ENCODE peak calls at places on chromosomes 13 and 19, in four cellular contexts. One of them, this sample, is unnamed. For H3K4me1, the result is how much of the 10 kb centered on the place peaks cover.

GRCh38 chr19:51511353-51511752 is 9.8 kb upstream of the SIGLEC12 start:
- DNase-seq in hepatocyte: no peak
- DNase-seq in HAP-1: no peak
- DNase-seq in GM23248: peak
- DNase-seq in this sample: peak

GRCh38 chr19:5337126-5337525 is 3.5 kb downstream of the PTPRS start:
- DNase-seq in hepatocyte: no peak
- DNase-seq in HAP-1: no peak
- DNase-seq in GM23248: no peak
- DNase-seq in this sample: no peak

GRCh38 chr13:65605386-65605785 is 1624.8 kb downstream of the PCDH9 start:
- DNase-seq in hepatocyte: no peak
- DNase-seq in HAP-1: no peak
- DNase-seq in GM23248: no peak
- DNase-seq in this sample: no peak

GRCh38 chr19:41735071-41735623 is 20.2 kb upstream of the CEACAM6 start:
- DNase-seq in hepatocyte: no peak
- DNase-seq in HAP-1: no peak
- DNase-seq in GM23248: no peak
- DNase-seq in this sample: no peak

GRCh38 chr13:41384749-41385503 is 72.4 kb upstream of the RGCC start:
- DNase-seq in hepatocyte: no peak
- DNase-seq in HAP-1: peak
- DNase-seq in GM23248: peak
- DNase-seq in this sample: no peak

GRCh38 chr19:4988770-4989251 is 19.9 kb downstream of the KDM4B start:
- DNase-seq in hepatocyte: no peak
- DNase-seq in HAP-1: no peak
- DNase-seq in GM23248: peak
- DNase-seq in this sample: no peak

GRCh38 chr13:43543331-43543730 is 243.4 kb downstream of the ENOX1 start:
- DNase-seq in hepatocyte: no peak
- DNase-seq in HAP-1: no peak
- DNase-seq in GM23248: no peak
- DNase-seq in this sample: no peak

GRCh38 chr13:33686772-33687480 is 131.0 kb upstream of the RFC3 start:
- DNase-seq in hepatocyte: no peak
- DNase-seq in HAP-1: no peak
- DNase-seq in GM23248: no peak
- DNase-seq in this sample: no peak

GRCh38 chr13:40563350-40564125 is 102.9 kb downstream of the FOXO1 start:
- DNase-seq in hepatocyte: peak
- DNase-seq in HAP-1: peak
- DNase-seq in GM23248: no peak
- DNase-seq in this sample: no peak

GRCh38 chr13:40786568-40786996 is 2.8 kb upstream of the SLC25A15 start:
- DNase-seq in hepatocyte: no peak
- DNase-seq in HAP-1: no peak
- DNase-seq in GM23248: peak
- DNase-seq in this sample: no peak

GRCh38 chr19:30681162-30681996 is 309.2 kb downstream of the ZNF536 start:
- DNase-seq in hepatocyte: no peak
- DNase-seq in HAP-1: no peak
- DNase-seq in GM23248: no peak
- DNase-seq in this sample: no peak

GRCh38 chr19:48403606-48404005 is 10.1 kb downstream of the GRIN2D start:
- DNase-seq in hepatocyte: peak
- DNase-seq in HAP-1: peak
- DNase-seq in GM23248: peak
- DNase-seq in this sample: no peak

GRCh38 chr19:28319918-28320317 is 893.0 kb downstream of the UQCRFS1 start:
- DNase-seq in hepatocyte: no peak
- DNase-seq in HAP-1: no peak
- DNase-seq in GM23248: no peak
- DNase-seq in this sample: no peak

GRCh38 chr13:44762946-44763345 is 186.8 kb upstream of the TSC22D1 start:
- DNase-seq in hepatocyte: no peak
- DNase-seq in HAP-1: no peak
- DNase-seq in GM23248: no peak
- DNase-seq in this sample: no peak

GRCh38 chr19:42693760-42694350 is 46.4 kb downstream of the PSG3 start:
- DNase-seq in hepatocyte: no peak
- DNase-seq in HAP-1: peak
- DNase-seq in GM23248: peak
- DNase-seq in this sample: peak

GRCh38 chr19:49824662-49825061 is 6.6 kb downstream of the MED25 start:
- DNase-seq in hepatocyte: no peak
- DNase-seq in HAP-1: no peak
- DNase-seq in GM23248: no peak
- DNase-seq in this sample: no peak

GRCh38 chr13:28494861-28495585 is at the start of gene FLT1:
- DNase-seq in hepatocyte: peak
- DNase-seq in HAP-1: peak
- DNase-seq in GM23248: peak
- DNase-seq in this sample: no peak

GRCh38 chr13:20492641-20493040 is 33.0 kb downstream of the CRYL1 start:
- DNase-seq in hepatocyte: peak
- DNase-seq in HAP-1: no peak
- DNase-seq in GM23248: peak
- DNase-seq in this sample: no peak

GRCh38 chr19:54356444-54357056 is 8.2 kb downstream of the LAIR1 start:
- DNase-seq in hepatocyte: no peak
- DNase-seq in HAP-1: no peak
- DNase-seq in GM23248: no peak
- DNase-seq in this sample: no peak
- H3K4me1 ChIP-seq in hepatocyte: under half
- H3K4me1 ChIP-seq in HAP-1: under half
- H3K4me1 ChIP-seq in GM23248: under half
- H3K4me1 ChIP-seq in this sample: under half

DNA sequence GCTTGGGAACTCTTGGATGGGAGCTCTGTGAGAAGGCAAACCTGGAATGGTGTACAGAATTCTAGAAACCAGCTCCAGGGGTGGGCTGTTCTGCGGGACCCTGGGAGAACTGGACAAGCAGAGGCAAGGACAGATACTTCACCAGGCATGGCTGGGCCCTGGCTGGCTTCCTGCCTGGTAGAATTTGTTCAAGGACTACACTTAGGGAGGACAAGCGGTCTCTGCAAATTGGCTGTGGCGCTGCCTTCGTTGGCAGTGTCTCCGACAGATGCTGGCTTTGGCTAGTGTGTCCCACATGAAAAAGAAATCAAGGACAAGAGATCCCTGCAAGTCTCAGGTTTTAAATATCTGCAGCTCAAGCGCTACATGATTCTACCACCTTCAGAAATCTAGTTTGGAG is 12.4 kb downstream of the CEBPG start:
- DNase-seq in hepatocyte: no peak
- DNase-seq in HAP-1: no peak
- DNase-seq in GM23248: no peak
- DNase-seq in this sample: no peak
- H3K4me1 ChIP-seq in hepatocyte: under half
- H3K4me1 ChIP-seq in HAP-1: under half
- H3K4me1 ChIP-seq in GM23248: under half
- H3K4me1 ChIP-seq in this sample: under half

GRCh38 chr13:112725346-112726017 is 35.6 kb downstream of the ATP11A start:
- DNase-seq in hepatocyte: no peak
- DNase-seq in HAP-1: no peak
- DNase-seq in GM23248: no peak
- DNase-seq in this sample: no peak

GRCh38 chr13:112723771-112724170 is 33.9 kb downstream of the ATP11A start:
- DNase-seq in hepatocyte: no peak
- DNase-seq in HAP-1: no peak
- DNase-seq in GM23248: no peak
- DNase-seq in this sample: no peak

GRCh38 chr13:112726018-112726767 is 36.4 kb downstream of the ATP11A start:
- DNase-seq in hepatocyte: no peak
- DNase-seq in HAP-1: no peak
- DNase-seq in GM23248: no peak
- DNase-seq in this sample: no peak

GRCh38 chr13:112722433-112723250 is 32.8 kb downstream of the ATP11A start:
- DNase-seq in hepatocyte: peak
- DNase-seq in HAP-1: no peak
- DNase-seq in GM23248: peak
- DNase-seq in this sample: no peak

GRCh38 chr13:112724788-112725345 is 35.0 kb downstream of the ATP11A start:
- DNase-seq in hepatocyte: no peak
- DNase-seq in HAP-1: no peak
- DNase-seq in GM23248: no peak
- DNase-seq in this sample: no peak
- H3K4me1 ChIP-seq in hepatocyte: half or more
- H3K4me1 ChIP-seq in HAP-1: under half
- H3K4me1 ChIP-seq in GM23248: under half
- H3K4me1 ChIP-seq in this sample: under half

GRCh38 chr13:38417727-38418126 is 68.1 kb downstream of the UFM1 start:
- DNase-seq in hepatocyte: peak
- DNase-seq in HAP-1: no peak
- DNase-seq in GM23248: peak
- DNase-seq in this sample: peak

GRCh38 chr13:38418286-38418685 is 68.6 kb downstream of the UFM1 start:
- DNase-seq in hepatocyte: no peak
- DNase-seq in HAP-1: no peak
- DNase-seq in GM23248: peak
- DNase-seq in this sample: no peak

GRCh38 chr13:38419312-38419873 is 69.7 kb downstream of the UFM1 start:
- DNase-seq in hepatocyte: no peak
- DNase-seq in HAP-1: no peak
- DNase-seq in GM23248: no peak
- DNase-seq in this sample: no peak

GRCh38 chr13:38417241-38417640 is 67.6 kb downstream of the UFM1 start:
- DNase-seq in hepatocyte: no peak
- DNase-seq in HAP-1: no peak
- DNase-seq in GM23248: no peak
- DNase-seq in this sample: no peak

DNA sequence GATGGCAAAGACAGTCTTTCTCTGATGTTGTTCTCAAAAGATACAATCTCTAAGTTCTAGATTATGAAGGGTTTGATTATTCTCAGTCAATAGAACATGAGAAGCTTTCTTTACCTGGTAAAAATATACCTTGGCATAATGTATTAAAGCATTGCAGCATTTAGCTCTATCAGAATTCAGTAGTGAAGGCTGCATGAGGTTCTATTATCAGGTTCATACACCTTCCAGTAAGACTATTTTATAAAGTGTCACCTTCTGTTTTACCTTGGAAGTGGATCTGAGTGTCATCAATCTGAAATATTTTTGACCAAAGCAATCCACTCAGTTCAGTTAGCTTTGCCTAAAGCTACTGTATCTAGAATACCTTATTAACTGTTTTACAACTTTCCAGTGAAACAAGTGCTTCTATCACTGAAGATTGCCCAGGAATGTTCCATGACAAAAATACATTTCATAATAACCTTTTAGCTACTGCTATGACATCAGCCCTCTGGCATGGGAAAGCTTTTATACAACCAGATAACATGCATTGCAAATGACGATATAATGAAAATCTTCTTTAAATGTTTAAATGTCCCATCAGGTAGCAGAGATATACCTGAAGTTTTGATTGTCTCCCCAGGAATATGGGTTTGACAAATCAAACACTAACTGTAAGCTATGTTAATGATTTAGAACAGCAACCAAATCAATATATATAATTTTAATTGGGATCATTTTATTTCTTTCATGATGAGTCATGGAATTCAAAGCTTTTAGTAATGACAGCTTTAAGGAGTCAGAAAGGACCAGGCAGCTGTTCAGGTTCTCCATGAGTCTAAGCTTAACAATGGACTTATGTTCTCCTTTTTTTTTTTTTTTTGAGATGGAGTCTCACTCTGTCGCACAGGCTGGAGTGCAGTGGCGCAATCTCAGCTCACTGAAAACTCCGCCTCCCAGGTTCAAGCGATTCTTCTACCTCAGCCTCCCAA is 72.2 kb downstream of the UFM1 start:
- DNase-seq in hepatocyte: no peak
- DNase-seq in HAP-1: no peak
- DNase-seq in GM23248: peak
- DNase-seq in this sample: no peak
- H3K4me1 ChIP-seq in hepatocyte: under half
- H3K4me1 ChIP-seq in HAP-1: under half
- H3K4me1 ChIP-seq in GM23248: under half
- H3K4me1 ChIP-seq in this sample: under half

GRCh38 chr13:106528711-106529414 is 6.6 kb downstream of the EFNB2 start:
- DNase-seq in hepatocyte: no peak
- DNase-seq in HAP-1: no peak
- DNase-seq in GM23248: no peak
- DNase-seq in this sample: no peak
- H3K4me1 ChIP-seq in hepatocyte: half or more
- H3K4me1 ChIP-seq in HAP-1: under half
- H3K4me1 ChIP-seq in GM23248: under half
- H3K4me1 ChIP-seq in this sample: under half

GRCh38 chr19:39402417-39403297 is 4.0 kb upstream of the ZFP36 start:
- DNase-seq in hepatocyte: peak
- DNase-seq in HAP-1: peak
- DNase-seq in GM23248: peak
- DNase-seq in this sample: no peak
- H3K4me1 ChIP-seq in hepatocyte: half or more
- H3K4me1 ChIP-seq in HAP-1: under half
- H3K4me1 ChIP-seq in GM23248: under half
- H3K4me1 ChIP-seq in this sample: under half

GRCh38 chr19:15297416-15298224 is 34.7 kb downstream of the BRD4 start:
- DNase-seq in hepatocyte: peak
- DNase-seq in HAP-1: no peak
- DNase-seq in GM23248: peak
- DNase-seq in this sample: no peak
- H3K4me1 ChIP-seq in hepatocyte: half or more
- H3K4me1 ChIP-seq in HAP-1: under half
- H3K4me1 ChIP-seq in GM23248: half or more
- H3K4me1 ChIP-seq in this sample: under half

GRCh38 chr13:32537580-32538233 is 888 bp downstream of the N4BP2L2 start:
- DNase-seq in hepatocyte: peak
- DNase-seq in HAP-1: no peak
- DNase-seq in GM23248: peak
- DNase-seq in this sample: no peak
- H3K4me1 ChIP-seq in hepatocyte: under half
- H3K4me1 ChIP-seq in HAP-1: under half
- H3K4me1 ChIP-seq in GM23248: under half
- H3K4me1 ChIP-seq in this sample: under half